ENCODE peak calls at places on chromosomes 16 and 17, in six cellular contexts. S is OCI-LY7; I is PC-3; X is hepatocyte; G is effector memory CD4-positive, alpha-beta T cell; A is cardiac fibroblast. R is an unnamed sample.

GRCh38 chr17:4492762-4493561 is 5.7 kb upstream of the SPNS2 start:
- DNase-seq in X (peak), S (peak), I (peak), G (no peak), A (peak), R (no peak)

GRCh38 chr16:86519649-86520316 is 9.5 kb downstream of the FOXF1 start:
- DNase-seq in G (peak), S (peak), X (peak), A (peak), I (peak), R (no peak)

GRCh38 chr17:78343099-78343432 is 16.8 kb downstream of the SOCS3 start:
- DNase-seq in G (no peak), S (no peak), X (peak), I (peak), A (peak), R (no peak)

GRCh38 chr16:66359811-66360608 is 6.5 kb upstream of the CDH5 start:
- DNase-seq in X (no peak), S (no peak), A (peak), I (no peak), G (no peak), R (no peak)

GRCh38 chr17:79814966-79815835 is 18.3 kb upstream of the CBX8 start:
- DNase-seq in X (peak), I (peak), G (no peak), S (no peak), A (peak), R (no peak)

GRCh38 chr17:19303367-19303776 is 59.2 kb downstream of the B9D1 start:
- DNase-seq in I (no peak), X (no peak), A (no peak), G (no peak), S (peak), R (no peak)

GRCh38 chr17:67779098-67779672 is 46.1 kb upstream of the BPTF start:
- DNase-seq in I (peak), X (peak), G (no peak), A (peak), S (peak), R (peak)

GRCh38 chr16:86138121-86138944 is 239.4 kb downstream of the IRF8 start:
- DNase-seq in I (no peak), G (no peak), S (no peak), A (no peak), X (no peak), R (no peak)

GRCh38 chr16:77599793-77600415 is 122.4 kb upstream of the NUDT7 start:
- DNase-seq in A (peak), X (peak), I (peak), S (peak), G (no peak), R (no peak)

GRCh38 chr16:70523621-70524405 is at the start of gene SF3B3:
- DNase-seq in A (peak), S (peak), G (no peak), X (peak), I (no peak), R (no peak)

GRCh38 chr16:52095466-52095865 is 451.5 kb downstream of the TOX3 start:
- DNase-seq in G (no peak), X (no peak), A (no peak), I (no peak), S (no peak), R (no peak)

DNA sequence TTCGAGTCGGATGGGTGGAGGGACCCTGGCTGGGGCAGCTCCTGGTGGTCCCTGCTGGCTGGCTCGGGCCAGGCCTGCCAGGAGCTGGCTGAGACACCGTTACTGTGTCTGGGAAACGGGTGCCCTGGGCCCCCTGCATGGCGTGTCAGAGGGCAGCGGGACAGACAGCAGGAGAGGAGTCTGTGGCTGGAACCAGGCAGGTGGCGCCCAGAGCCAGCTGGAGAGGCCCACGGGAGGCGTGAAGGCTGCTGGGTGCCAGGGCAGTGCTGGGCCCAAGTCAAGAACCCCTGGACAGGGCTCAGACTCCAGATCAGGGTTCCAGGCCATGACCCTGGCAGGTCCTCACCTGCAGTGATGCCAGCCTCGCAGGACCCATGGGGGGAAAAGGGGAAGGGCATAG is 16.6 kb downstream of the SOX8 start:
- DNase-seq in X (no peak), G (no peak), A (no peak), I (no peak), S (no peak), R (no peak)
- H3K4me3 ChIP-seq in X (no peak), G (peak), A (no peak), I (no peak), S (no peak), R (no peak)

DNA sequence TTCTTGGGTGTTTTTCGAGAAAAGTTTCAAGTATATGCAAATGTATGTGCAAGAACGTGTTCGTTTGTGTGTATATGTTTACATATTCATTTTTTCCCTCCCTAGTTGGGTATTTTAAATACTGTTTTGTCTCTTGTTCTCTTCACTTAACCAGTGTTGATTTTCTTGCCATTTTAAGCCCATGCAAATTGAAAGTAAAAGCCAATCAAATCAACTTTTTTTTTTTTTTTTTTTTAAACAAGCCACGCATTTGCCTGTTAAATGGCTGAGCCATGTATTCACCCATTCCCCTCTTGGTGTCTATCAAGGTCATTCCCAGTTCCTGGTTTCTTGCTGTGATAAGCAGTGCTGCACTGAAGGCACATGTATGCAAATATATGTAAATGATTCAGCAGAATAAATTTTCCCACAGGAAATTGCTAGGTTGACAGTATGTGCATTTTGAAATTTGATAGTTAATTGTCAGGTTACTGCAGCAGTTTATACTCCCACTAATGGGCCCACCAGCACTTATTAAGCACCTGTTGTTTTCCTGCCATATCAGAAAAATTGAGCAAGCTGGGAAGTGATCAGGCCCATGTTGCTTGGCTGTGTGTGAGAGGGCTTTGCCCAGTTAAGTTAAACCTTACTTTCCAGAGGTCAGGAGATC is 12.3 kb downstream of the ABCC1 start:
- DNase-seq in S (no peak), X (no peak), G (no peak), I (no peak), A (no peak), R (no peak)
- H3K4me3 ChIP-seq in S (no peak), X (no peak), G (peak), I (no peak), A (no peak), R (no peak)

GRCh38 chr16:75065149-75065807 is 51.3 kb downstream of the LDHD start:
- DNase-seq in G (no peak), I (peak), A (no peak), S (no peak), X (peak), R (no peak)
- H3K4me3 ChIP-seq in G (no peak), I (peak), A (no peak), S (no peak), X (no peak), R (no peak)

GRCh38 chr17:74117999-74118421 is 85.5 kb upstream of the RPL38 start:
- DNase-seq in S (no peak), X (no peak), I (no peak), A (no peak), G (no peak), R (no peak)

GRCh38 chr17:74116087-74116717 is 87.3 kb upstream of the RPL38 start:
- DNase-seq in X (peak), S (no peak), A (no peak), G (no peak), I (no peak), R (no peak)

GRCh38 chr17:74118504-74118903 is 85.0 kb upstream of the RPL38 start:
- DNase-seq in X (peak), S (no peak), I (no peak), G (no peak), A (no peak), R (no peak)

GRCh38 chr17:74115586-74115985 is 87.9 kb upstream of the RPL38 start:
- DNase-seq in A (no peak), I (no peak), G (no peak), S (no peak), X (no peak), R (no peak)

DNA sequence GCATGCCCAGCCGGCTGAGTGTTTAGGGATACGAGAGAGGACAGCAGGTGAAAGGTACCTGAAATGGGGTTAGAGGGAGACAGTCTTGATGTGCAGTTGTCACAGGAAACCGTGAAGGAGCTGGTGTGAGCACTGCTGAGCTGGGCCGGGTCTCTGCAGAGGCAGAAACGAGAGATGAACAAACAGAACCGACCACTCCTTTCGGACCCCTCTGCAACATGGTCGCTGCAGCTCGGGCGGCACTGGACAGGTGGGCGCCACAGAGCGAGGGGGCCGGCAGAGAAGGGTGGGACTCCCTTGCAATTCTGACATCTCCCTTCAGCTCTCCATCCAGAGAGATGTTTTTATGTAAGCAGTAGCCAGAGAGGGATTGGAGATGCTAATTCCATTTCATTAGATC is 86.4 kb upstream of the RPL38 start:
- DNase-seq in X (no peak), A (no peak), S (no peak), I (no peak), G (no peak), R (no peak)
- H3K4me3 ChIP-seq in X (no peak), A (no peak), S (no peak), I (no peak), G (no peak), R (no peak)

GRCh38 chr16:24543949-24544348 is 4.6 kb downstream of the RBBP6 start:
- DNase-seq in X (no peak), A (no peak), I (no peak), S (peak), G (no peak), R (no peak)
- H3K4me3 ChIP-seq in X (no peak), A (no peak), I (peak), S (peak), G (peak), R (no peak)

GRCh38 chr17:41549596-41550039 is 21.5 kb upstream of the KRT19 start:
- DNase-seq in S (no peak), I (peak), X (peak), G (no peak), A (peak), R (peak)

GRCh38 chr17:41547378-41547841 is 19.3 kb upstream of the KRT19 start:
- DNase-seq in X (peak), I (peak), A (no peak), S (no peak), G (no peak), R (no peak)

GRCh38 chr17:41546819-41547218 is 18.7 kb upstream of the KRT19 start:
- DNase-seq in I (no peak), A (no peak), S (no peak), X (no peak), G (no peak), R (no peak)

GRCh38 chr17:41547921-41548843 is 20.1 kb upstream of the KRT19 start:
- DNase-seq in G (no peak), S (no peak), A (peak), I (peak), X (peak), R (peak)

DNA sequence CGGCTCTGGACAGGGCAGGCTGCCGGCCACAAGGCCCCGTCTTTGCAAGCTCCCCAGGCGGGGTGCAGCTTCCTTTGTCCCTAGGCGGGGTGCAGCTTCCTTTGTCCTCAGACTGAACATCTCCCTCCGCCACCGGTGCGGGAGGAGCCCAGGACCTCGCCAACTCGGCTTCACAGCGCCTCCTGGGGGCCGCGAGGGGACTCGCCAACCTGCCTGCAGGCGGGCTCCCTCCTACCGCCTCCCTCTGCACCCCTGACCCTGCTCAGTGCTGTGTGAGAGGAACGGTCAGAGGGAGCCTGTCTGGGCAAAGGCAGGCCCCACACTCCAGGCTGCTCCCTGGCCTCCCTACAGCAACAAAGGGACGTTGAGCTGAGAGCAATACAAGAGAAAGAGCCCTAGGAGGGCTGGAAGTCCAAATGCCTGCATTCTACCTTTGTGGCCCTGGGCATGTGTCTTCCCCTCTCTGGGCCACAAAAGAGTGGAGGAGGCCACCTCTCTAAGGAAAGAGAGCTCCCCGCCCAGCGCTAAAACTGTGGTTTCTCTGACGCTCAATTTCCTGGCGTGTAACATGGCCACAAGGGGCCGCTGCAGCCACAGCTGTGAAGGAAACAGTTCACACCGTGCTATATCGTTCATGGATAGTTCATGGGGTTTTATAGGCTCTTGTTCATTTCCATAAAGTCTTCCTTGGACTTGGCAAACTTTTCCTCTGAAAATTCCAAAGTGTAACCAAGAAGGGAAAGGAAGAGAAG is 20.9 kb upstream of the KRT19 start:
- DNase-seq in G (peak), S (peak), I (peak), A (peak), X (peak), R (peak)
- H3K4me3 ChIP-seq in G (peak), S (no peak), I (peak), A (peak), X (no peak), R (no peak)

GRCh38 chr17:50781167-50781566 is 13.8 kb upstream of the ANKRD40CL start:
- DNase-seq in A (no peak), X (no peak), I (no peak), G (no peak), S (no peak), R (no peak)
- H3K4me3 ChIP-seq in A (peak), X (no peak), I (no peak), G (peak), S (no peak), R (peak)

GRCh38 chr16:19522369-19523159 is 666 bp upstream of the GDE1 start:
- DNase-seq in A (no peak), S (peak), G (no peak), I (peak), X (no peak), R (no peak)
- H3K4me3 ChIP-seq in A (no peak), S (peak), G (no peak), I (peak), X (no peak), R (peak)

DNA sequence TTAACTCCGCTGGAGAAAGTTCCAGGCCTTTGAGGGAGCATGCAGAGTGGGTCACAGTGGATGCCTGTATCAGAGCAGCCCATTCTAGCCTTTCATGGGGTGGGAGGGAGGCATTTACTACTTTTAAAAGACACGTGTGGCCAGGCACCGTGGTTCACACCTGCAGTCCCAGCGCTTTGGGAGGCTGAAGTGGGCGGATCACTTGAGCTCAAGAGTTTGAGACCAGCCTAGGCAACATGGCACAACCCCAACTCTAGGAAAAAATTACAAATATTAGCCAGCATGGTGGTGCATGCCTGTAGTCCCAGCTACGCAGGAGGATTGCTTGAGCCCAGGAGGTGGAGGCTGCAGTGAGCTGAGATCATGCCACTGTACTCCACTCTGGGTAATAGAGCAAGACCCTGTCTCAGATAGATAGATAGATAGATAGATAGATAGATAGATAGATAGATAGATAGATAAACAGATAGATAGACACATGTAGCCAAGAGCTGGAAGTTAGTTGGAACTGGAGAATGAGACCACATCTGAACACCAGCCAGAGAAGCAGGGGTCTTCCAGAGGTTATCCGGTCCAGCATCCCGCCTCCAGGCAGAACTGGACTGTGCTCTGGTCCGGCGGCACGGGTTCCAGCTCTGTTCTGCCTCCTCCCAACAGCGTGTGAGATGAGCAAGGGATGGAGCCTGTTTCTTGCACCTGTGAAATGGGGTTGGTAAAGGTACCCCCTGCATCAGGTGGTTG is 3.6 kb downstream of the ADCY7 start:
- DNase-seq in I (no peak), S (peak), X (no peak), G (no peak), A (no peak), R (no peak)
- H3K4me3 ChIP-seq in I (no peak), S (no peak), X (no peak), G (peak), A (no peak), R (no peak)

R was measured in skeletal muscle cell.